ENCODE peak calls at places on chromosomes 2 and 18, in nine cellular contexts. M is neural progenitor cell, A is K562, K is brain microvascular endothelial cell, Y is cardiac fibroblast, Z is dorsolateral prefrontal cortex, P is bronchial epithelial cell, B is A549, I is adrenal gland. E is an unnamed sample.
A peak's percentile ranks its signal among the peaks of the same experiment; 100 is the strongest.

GRCh38 chr18:8797206-8797605 is 91.8 kb downstream of the MTCL1 start:
- DNase-seq in M (no peak), A (no peak), K (no peak), Y (no peak), Z (no peak), P (peak; percentile 52), B (peak; percentile 16), I (no peak), E (no peak)

GRCh38 chr2:47272905-47273758 is 118.0 kb upstream of the STPG4 start:
- DNase-seq in M (no peak), A (peak; percentile 52), K (no peak), Y (no peak), Z (no peak), P (no peak), B (no peak), I (no peak), E (no peak)

GRCh38 chr2:38685116-38685735 is 19.3 kb downstream of the GALM start:
- DNase-seq in M (no peak), A (no peak), K (no peak), Y (peak; percentile 22), Z (no peak), P (peak; percentile 59), B (peak; percentile 95), I (no peak), E (peak; percentile 34)

GRCh38 chr2:16140771-16141640 is 200.7 kb downstream of the MYCN start:
- DNase-seq in M (no peak), A (no peak), K (no peak), Y (no peak), Z (no peak), P (peak; percentile 58), B (no peak), I (no peak), E (no peak)

GRCh38 chr2:117407746-117408145 is 406.7 kb upstream of the DDX18 start:
- DNase-seq in M (no peak), A (no peak), K (no peak), Y (no peak), Z (no peak), P (no peak), B (no peak), I (no peak), E (no peak)

GRCh38 chr2:167509585-167509984 is 621.3 kb downstream of the XIRP2 start:
- DNase-seq in M (peak; percentile 8), A (no peak), K (peak; percentile 79), Y (peak; percentile 42), Z (no peak), P (peak; percentile 89), B (peak; percentile 72), I (no peak), E (peak; percentile 22)

GRCh38 chr2:66872926-66873714 is 438.2 kb downstream of the MEIS1 start:
- DNase-seq in M (no peak), A (no peak), K (no peak), Y (no peak), Z (no peak), P (no peak), B (no peak), I (no peak), E (no peak)

GRCh38 chr18:21777814-21778213 is 37.2 kb downstream of the MIB1 start:
- DNase-seq in M (no peak), A (no peak), K (no peak), Y (no peak), Z (no peak), P (no peak), B (no peak), I (no peak), E (no peak)

GRCh38 chr18:74200780-74201179 is 52.5 kb downstream of the TIMM21 start:
- DNase-seq in M (no peak), A (no peak), K (no peak), Y (no peak), Z (no peak), P (no peak), B (no peak), I (no peak), E (no peak)

GRCh38 chr18:77091366-77091765 is 41.2 kb downstream of the MBP start:
- DNase-seq in M (no peak), A (no peak), K (no peak), Y (no peak), Z (no peak), P (no peak), B (no peak), I (no peak), E (no peak)

DNA sequence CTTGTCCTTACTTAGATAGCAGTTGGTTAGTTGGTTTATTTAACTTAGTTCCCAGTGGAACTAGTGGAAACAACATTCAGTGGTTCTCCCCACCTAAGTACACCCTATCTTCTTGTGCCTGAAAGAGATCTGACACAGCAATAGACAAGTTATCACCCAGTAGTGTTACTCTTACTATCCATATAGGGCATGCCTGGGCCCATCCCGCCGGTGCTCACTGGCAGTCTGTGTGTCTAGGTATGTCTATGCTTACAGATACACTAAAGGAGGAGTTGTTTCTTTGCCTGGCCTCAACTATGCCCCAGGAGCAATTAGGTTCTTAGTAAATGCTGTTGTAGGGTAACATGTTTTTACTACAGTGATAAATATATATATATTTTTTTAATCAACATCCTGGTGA is 12.0 kb upstream of the NRP2 start:
- DNase-seq in M (no peak), A (no peak), K (no peak), Y (no peak), Z (no peak), P (peak; percentile 91), B (no peak), I (no peak), E (no peak)
- TF ChIP-seq CTCF in M (no peak), A (no peak), K (no peak), Y (no peak), Z (no peak), P (no peak), B (no peak), I (no peak), E (no peak)

DNA sequence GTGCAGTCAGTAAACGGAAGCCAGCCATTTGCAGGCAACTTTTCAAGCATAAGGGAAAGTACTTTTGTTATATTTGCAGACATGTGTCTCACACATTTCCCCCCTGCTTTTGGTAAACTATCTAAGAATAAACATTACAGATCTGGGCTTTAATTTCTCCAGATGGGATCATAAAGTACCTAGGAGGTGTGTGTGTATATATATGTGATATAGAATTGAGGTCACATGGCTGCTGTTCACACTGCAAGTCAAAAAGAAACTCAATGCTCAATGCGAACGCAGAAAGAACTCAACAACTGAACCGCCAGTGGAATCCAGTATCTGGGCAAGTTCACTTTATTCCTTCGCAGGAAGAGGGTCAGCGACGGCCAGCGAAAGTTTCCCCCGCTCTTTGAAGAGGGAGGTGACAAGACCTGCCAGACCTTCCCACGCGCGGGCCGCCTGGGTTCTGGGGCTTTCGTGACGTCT is 17.7 kb downstream of the POU3F3 start:
- DNase-seq in M (no peak), A (no peak), K (no peak), Y (no peak), Z (no peak), P (no peak), B (no peak), I (no peak), E (no peak)
- H3K4me3 ChIP-seq in M (peak overlapping the region; percentile 88), A (no peak overlapping the region), K (no peak overlapping the region), Y (no peak overlapping the region), Z (peak overlapping the region; percentile 71), P (no peak overlapping the region), B (no peak overlapping the region), I (no peak overlapping the region), E (no peak overlapping the region)

DNA sequence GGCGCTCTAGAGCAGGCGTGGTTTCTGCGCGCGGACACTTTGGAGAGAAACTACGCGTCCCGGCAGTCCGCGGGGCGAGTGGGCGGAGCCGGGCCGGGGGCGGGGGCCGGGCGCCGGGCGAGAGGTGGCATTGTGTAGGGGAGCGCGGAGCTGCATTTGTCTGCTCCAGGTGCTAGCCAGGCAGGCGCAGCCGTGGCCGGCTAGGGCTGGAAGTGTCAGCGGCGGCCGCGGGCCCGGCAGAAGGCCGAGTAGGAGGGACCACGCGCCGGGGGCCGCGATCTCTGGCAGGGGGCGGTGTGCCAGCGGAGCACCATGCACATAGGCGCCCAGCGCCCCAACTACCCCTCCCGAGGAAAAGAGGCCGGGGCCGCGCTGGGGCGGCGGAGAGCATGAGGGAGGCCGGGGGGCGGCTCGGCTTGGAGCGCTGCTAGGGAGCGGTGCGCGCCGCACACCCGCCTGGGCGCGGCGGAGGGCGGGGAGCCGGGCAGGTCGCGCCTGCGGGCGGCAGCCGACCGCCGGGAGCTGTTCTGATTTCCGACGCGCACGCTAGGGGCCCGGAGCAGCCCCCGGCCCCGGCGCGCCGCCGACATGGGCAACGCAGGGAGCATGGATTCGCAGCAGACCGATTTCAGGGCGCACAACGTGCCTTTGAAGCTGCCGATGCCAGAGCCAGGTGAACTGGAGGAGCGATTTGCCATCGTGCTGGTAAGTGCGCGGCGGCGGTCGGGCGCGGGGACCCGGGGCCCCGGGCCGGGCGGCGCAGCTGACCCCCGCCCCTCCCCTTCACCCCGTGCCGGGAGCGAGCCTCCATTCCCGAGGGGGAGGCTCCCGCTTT is at the start of gene FMNL2:
- DNase-seq in M (peak; percentile 95), A (peak; percentile 85), K (peak; percentile 69), Y (peak; percentile 84), Z (peak; percentile 81), P (peak; percentile 58), B (peak; percentile 85), I (peak; percentile 89), E (peak; percentile 63)
- TF ChIP-seq CTCF in M (peak; percentile 16), A (no peak), K (no peak), Y (no peak), Z (peak; percentile 23), P (peak; percentile 9), B (no peak), I (no peak), E (no peak)

GRCh38 chr2:10414000-10414451 is 34.1 kb downstream of the ODC1 start:
- DNase-seq in M (no peak), A (no peak), K (peak; percentile 25), Y (no peak), Z (no peak), P (peak; percentile 78), B (no peak), I (no peak), E (peak; percentile 33)
- H3K4me3 ChIP-seq in M (no peak overlapping the region), A (no peak overlapping the region), K (no peak overlapping the region), Y (no peak overlapping the region), Z (no peak overlapping the region), P (no peak overlapping the region), B (no peak overlapping the region), I (no peak overlapping the region), E (no peak overlapping the region)

DNA sequence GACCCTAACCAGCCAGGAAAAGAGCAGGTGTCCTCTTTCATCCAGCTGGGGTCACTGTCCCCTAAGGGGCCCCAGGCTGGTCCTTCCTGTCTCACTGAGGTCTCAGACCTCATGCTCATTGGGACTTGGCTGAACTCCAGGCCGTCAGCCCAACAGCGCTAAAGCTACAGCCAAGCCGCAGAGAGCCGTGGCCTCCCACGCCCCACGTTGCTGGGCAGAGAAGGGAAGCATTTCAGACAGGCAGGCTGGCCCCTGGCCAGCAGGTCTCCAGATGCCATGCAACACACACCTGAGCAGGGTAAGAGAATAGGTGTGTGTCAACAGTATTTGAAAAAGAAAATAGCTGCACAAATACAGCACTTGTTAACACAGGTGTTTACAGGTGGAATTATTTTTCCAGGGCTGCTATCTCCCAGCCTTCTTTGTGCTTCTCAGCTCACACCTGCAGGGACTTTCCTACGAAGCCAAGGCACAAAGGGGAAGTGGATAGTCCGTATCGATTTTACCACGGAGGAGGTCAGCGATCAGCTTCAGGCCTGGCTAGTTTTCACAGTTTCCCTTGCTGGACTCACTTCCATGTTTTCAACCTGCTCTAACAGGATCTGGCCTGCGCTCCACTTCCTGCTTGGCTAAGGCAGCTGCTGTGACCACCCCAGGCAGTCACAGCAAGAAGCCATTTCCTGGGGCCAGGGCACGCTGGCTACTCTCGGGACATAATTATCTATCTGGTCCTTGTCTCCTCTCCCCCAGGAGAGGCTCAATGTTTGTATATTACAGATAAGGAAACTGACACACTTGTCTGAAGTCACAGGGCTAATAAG is 156.1 kb upstream of the ID2 start:
- DNase-seq in M (peak; percentile 39), A (peak; percentile 97), K (peak; percentile 16), Y (peak; percentile 64), Z (no peak), P (peak; percentile 35), B (peak; percentile 19), I (peak; percentile 60), E (peak; percentile 6)
- TF ChIP-seq CTCF in M (peak; percentile 15), A (peak; percentile 87), K (peak; percentile 19), Y (no peak), Z (no peak), P (peak; percentile 12), B (no peak), I (peak; percentile 34), E (no peak)

GRCh38 chr18:55252053-55252675 is 292.9 kb upstream of the CCDC68 start:
- DNase-seq in M (peak; percentile 11), A (no peak), K (no peak), Y (peak; percentile 28), Z (no peak), P (no peak), B (no peak), I (no peak), E (no peak)
- H3K4me3 ChIP-seq in M (no peak overlapping the region), A (no peak overlapping the region), K (no peak overlapping the region), Y (no peak overlapping the region), Z (no peak overlapping the region), P (no peak overlapping the region), B (no peak overlapping the region), I (peak overlapping the region; percentile 9), E (peak overlapping the region; percentile 3)

E was measured in fibroblast of the aortic adventitia.